ENCODE peak calls at places on chromosomes 7 and 10, in six cellular contexts. Y is IMR-90, E is H9, U is mesenchymal stem cell, V is H1, I is trophoblast cell. W is an unnamed sample. For H3K4me1, the result is how much of the 10 kb centered on the place peaks cover.

GRCh38 chr7:29629507-29629906 is 65.9 kb downstream of the PRR15 start:
- DNase-seq in Y (no peak), E (no peak), V (no peak), I (no peak), U (no peak), W (no peak)

GRCh38 chr10:5317547-5318107 is 47.1 kb upstream of the UCN3 start:
- DNase-seq in V (no peak), U (peak), Y (peak), I (no peak), E (no peak), W (no peak)

GRCh38 chr10:69968830-69969229 is 83.8 kb upstream of the MACROH2A2 start:
- DNase-seq in I (no peak), V (no peak), Y (peak), E (no peak), U (no peak), W (no peak)

GRCh38 chr10:132111871-132112341 is 46.2 kb downstream of the JAKMIP3 start:
- DNase-seq in U (no peak), Y (no peak), I (no peak), V (no peak), E (no peak), W (no peak)

GRCh38 chr10:129758180-129758579 is 205.9 kb downstream of the EBF3 start:
- DNase-seq in I (no peak), U (no peak), Y (no peak), E (peak), V (no peak), W (no peak)

GRCh38 chr7:73526892-73527821 is 5.1 kb upstream of the BAZ1B start:
- DNase-seq in I (peak), E (no peak), Y (no peak), U (no peak), V (no peak), W (no peak)

GRCh38 chr10:23370106-23370505 is 25.5 kb upstream of the C10orf67 start:
- DNase-seq in I (no peak), U (peak), V (no peak), Y (peak), E (no peak), W (no peak)

GRCh38 chr10:113979378-113979777 is 64.3 kb upstream of the ADRB1 start:
- DNase-seq in U (no peak), Y (no peak), I (no peak), V (no peak), E (no peak), W (no peak)

GRCh38 chr7:16891874-16892620 is 10.3 kb upstream of the AGR3 start:
- DNase-seq in U (no peak), I (no peak), E (no peak), Y (no peak), V (no peak), W (no peak)

GRCh38 chr7:50728184-50728583 is 54.5 kb downstream of the GRB10 start:
- DNase-seq in E (no peak), U (no peak), Y (peak), I (no peak), V (no peak), W (no peak)

GRCh38 chr10:113960617-113961260 is 82.9 kb upstream of the ADRB1 start:
- DNase-seq in Y (no peak), E (no peak), I (peak), V (peak), U (peak), W (peak)

GRCh38 chr7:131190146-131190545 is 137.5 kb upstream of the MKLN1 start:
- DNase-seq in U (peak), Y (peak), V (peak), E (peak), I (peak), W (no peak)

GRCh38 chr7:7054252-7054830 is 128.0 kb upstream of the C1GALT1 start:
- DNase-seq in I (no peak), Y (no peak), E (no peak), U (no peak), V (no peak), W (no peak)

GRCh38 chr7:138089080-138089901 is 13.0 kb downstream of the AKR1D1 start:
- DNase-seq in Y (no peak), I (no peak), U (peak), V (no peak), E (no peak), W (no peak)

GRCh38 chr7:3721422-3721821 is 420.4 kb downstream of the SDK1 start:
- DNase-seq in E (no peak), U (no peak), Y (no peak), I (no peak), V (no peak), W (no peak)

GRCh38 chr10:124516998-124517397 is 55.4 kb downstream of the LHPP start:
- DNase-seq in V (no peak), I (no peak), E (no peak), Y (no peak), U (no peak), W (no peak)

DNA sequence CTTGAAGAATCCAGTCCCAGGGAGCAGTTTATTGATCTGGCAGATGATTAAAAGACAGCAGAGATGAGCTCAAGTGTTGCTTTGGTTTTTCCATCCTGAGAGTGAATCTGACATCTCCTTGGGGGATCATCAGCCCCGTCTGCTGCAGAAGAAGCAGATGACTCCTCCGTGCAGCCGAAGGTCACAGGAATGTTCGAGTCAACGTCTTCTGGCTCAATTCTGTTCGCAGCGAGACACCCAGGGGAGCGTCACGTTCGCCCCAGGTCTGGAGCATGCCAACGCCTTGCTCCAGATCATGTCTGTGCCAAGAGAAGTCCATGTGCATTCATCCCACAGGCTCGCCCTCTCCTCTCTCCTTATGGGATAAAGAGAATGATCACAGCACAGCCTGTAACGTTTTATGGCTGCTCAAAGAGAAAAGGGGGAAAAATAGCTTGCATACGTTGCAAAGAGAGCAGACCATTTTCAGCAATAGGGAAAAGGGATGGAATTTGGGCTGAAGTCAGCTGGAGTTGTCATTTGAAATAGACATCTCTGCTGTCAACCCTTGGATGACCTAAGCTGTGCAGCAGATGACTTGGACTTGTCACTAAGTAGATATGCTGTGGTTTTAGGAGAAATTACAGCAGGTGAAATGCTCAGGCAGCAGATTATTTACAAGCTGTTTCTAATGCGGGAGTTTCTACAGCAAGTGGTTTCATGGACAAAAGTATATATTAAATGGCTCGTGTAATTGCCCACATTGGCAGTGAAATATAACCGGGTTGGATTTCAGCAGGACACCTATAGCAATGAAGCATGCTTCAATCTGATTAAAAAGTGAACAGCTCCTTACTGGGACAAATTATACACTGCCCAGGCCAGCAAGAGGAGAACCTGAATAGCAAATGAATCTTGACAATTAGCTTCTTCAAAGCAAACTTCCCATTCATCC is 35.5 kb upstream of the LYZL1 start:
- DNase-seq in V (no peak), I (no peak), U (peak), Y (no peak), E (no peak), W (no peak)
- H2BK5ac ChIP-seq in V (no peak), I (peak), U (no peak), Y (no peak), E (no peak), W (no peak)

DNA sequence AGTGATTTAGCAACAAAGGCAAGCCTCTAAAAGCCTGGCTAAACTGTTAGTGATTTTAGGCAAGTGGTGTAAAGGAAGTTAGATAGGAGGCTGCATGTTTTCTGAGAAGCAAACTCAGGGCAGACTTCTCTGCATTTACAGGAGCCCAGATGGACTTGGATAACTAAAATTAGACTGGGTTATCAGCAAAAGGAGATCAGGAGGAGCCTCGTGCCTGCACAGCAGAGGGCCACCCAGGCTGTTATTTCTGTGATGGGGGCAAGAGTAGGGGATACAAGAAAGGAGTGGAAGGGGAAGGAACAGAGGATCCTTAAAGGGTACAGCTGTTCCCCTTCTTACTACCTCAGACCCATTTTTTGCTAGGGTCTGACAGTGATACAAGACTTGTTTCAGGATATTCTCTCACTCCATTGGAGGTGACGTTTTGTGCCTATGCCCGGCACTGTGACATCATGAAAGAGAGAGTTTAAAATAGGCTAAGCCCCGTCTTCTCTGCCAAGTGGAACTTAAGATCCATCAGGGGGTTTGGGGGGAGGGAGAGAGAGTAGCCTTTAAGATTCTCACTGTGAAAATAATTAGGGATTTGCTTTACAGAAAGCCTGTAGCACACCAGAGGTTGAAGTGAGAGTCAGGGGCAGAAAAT is 49.5 kb upstream of the PDCD4 start:
- DNase-seq in U (no peak), I (no peak), V (no peak), E (no peak), Y (no peak), W (no peak)
- H3K4me1 ChIP-seq in U (under half), I (under half), V (under half), E (under half), Y (under half), W (under half)

GRCh38 chr10:108052981-108053380 is 888.5 kb upstream of the SORCS1 start:
- DNase-seq in U (no peak), Y (no peak), V (no peak), E (no peak), I (no peak), W (no peak)

GRCh38 chr10:108050626-108051025 is 886.1 kb upstream of the SORCS1 start:
- DNase-seq in V (no peak), U (no peak), Y (no peak), E (no peak), I (no peak), W (no peak)

GRCh38 chr10:108049668-108050067 is 885.2 kb upstream of the SORCS1 start:
- DNase-seq in I (no peak), Y (no peak), V (no peak), U (no peak), E (no peak), W (no peak)

GRCh38 chr10:108048898-108049297 is 884.4 kb upstream of the SORCS1 start:
- DNase-seq in U (no peak), E (no peak), I (no peak), Y (no peak), V (no peak), W (no peak)

DNA sequence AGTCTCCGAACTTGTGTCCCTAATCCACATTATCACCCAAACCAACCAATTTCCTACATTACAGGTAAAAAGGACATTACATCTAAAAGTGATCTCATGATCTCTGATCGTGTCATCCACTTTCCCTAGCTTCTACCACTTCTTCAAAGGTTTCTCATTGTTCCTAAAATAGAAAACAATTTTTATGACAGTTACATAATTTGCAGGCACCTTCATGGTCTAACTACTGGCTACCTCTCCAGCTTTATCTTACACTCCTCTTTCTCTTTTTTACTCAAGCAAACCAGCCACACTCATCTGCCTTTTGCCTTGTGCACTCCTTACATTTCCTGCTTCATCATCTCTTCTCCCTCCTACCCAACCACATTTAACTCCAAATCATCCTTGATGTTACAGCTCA is 886.7 kb upstream of the SORCS1 start:
- DNase-seq in Y (no peak), V (no peak), I (no peak), E (no peak), U (no peak), W (no peak)
- H4K91ac ChIP-seq in Y (no peak), V (no peak), I (no peak), E (no peak), U (no peak), W (no peak)

GRCh38 chr7:66602159-66602558 is 26.5 kb upstream of the KCTD7 start:
- DNase-seq in Y (no peak), V (no peak), I (no peak), U (no peak), E (no peak), W (no peak)

GRCh38 chr7:66609176-66609575 is 19.5 kb upstream of the KCTD7 start:
- DNase-seq in E (no peak), V (no peak), I (peak), U (peak), Y (no peak), W (no peak)

GRCh38 chr7:66604198-66604597 is 24.5 kb upstream of the KCTD7 start:
- DNase-seq in E (no peak), I (no peak), Y (no peak), U (peak), V (no peak), W (no peak)
- H2BK5ac ChIP-seq in E (no peak), I (no peak), Y (no peak), U (no peak), V (no peak), W (no peak)

GRCh38 chr7:99433158-99433557 is 5.4 kb downstream of the PTCD1 start:
- DNase-seq in V (no peak), E (no peak), I (no peak), U (no peak), Y (no peak), W (no peak)
- H3K4me1 ChIP-seq in V (under half), E (under half), I (under half), U (under half), Y (under half), W (under half)

GRCh38 chr10:115219203-115219602 is 126.0 kb downstream of the ATRNL1 start:
- DNase-seq in U (no peak), E (no peak), V (no peak), I (no peak), Y (no peak), W (no peak)
- H4K91ac ChIP-seq in U (no peak), E (no peak), V (no peak), I (no peak), Y (no peak), W (no peak)

DNA sequence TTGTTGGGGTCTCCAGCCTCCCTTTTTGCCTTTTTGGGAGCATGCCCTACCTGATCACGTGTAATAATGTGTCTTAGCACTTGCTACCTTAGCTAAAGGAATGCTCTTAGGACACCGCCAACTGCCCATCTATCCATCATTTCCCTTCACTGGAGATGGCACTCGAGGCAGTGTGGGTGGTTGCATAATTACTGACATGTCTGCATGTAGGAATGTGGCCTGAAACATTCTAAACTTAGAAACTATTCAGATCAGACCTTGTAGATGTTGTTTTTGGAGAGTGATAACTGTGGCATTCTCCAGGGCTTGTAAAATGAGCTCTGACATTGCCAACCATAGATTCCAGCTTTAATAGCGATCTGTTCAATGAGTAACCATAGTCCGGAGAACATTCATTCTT is 365.8 kb downstream of the BBS9 start:
- DNase-seq in Y (peak), I (peak), V (no peak), U (no peak), E (no peak), W (no peak)
- H2BK5ac ChIP-seq in Y (no peak), I (no peak), V (no peak), U (no peak), E (no peak), W (no peak)

GRCh38 chr7:77566421-77566820 is 29.3 kb downstream of the PTPN12 start:
- DNase-seq in V (no peak), Y (no peak), I (no peak), U (no peak), E (no peak), W (no peak)

GRCh38 chr7:77569514-77570232 is 32.6 kb downstream of the PTPN12 start:
- DNase-seq in U (no peak), Y (peak), E (no peak), V (no peak), I (no peak), W (no peak)

GRCh38 chr7:77563275-77563674 is 26.2 kb downstream of the PTPN12 start:
- DNase-seq in Y (no peak), I (no peak), E (no peak), U (no peak), V (no peak), W (no peak)

GRCh38 chr7:77570330-77571011 is 33.4 kb downstream of the PTPN12 start:
- DNase-seq in I (no peak), U (peak), E (no peak), Y (peak), V (no peak), W (no peak)

GRCh38 chr7:77565917-77566316 is 28.8 kb downstream of the PTPN12 start:
- DNase-seq in E (no peak), I (no peak), Y (peak), U (peak), V (no peak), W (no peak)
- H3K4me1 ChIP-seq in E (under half), I (under half), Y (under half), U (under half), V (under half), W (under half)

GRCh38 chr7:31663072-31663471 is 23.9 kb upstream of the PPP1R17 start:
- DNase-seq in Y (no peak), U (no peak), V (peak), E (peak), I (no peak), W (no peak)

GRCh38 chr7:31664890-31665289 is 22.1 kb upstream of the PPP1R17 start:
- DNase-seq in Y (no peak), I (no peak), E (no peak), V (no peak), U (no peak), W (no peak)
- H4K91ac ChIP-seq in Y (no peak), I (no peak), E (no peak), V (no peak), U (no peak), W (no peak)

W was measured in neuronal stem cell.